ENCODE peak calls at places on chromosomes 1 and 21, in nine cellular contexts. K is endodermal cell; T is lung microvascular endothelial cell; R is CD8-positive, alpha-beta T cell; H is stimulated activated CD4-positive, alpha-beta T cell treated with anti-CD3 and anti-CD28 coated beads, Interleukin-4, amount 100 ng/mL, for 48 hours; C is NCI-H2171 treated with DMSO at 0.1 percent for 48 hours; B is OCI-M1; O is HS-27A; W is GM23338. S is an unnamed sample.

GRCh38 chr1:227897704-227898438 is 49.9 kb downstream of the WNT9A start:
- DNase-seq in H (no peak), W (no peak), R (peak), B (no peak), C (no peak), O (no peak), T (no peak), K (peak), S (no peak)

GRCh38 chr1:41241748-41242644 is at the start of gene SCMH1:
- DNase-seq in O (no peak), B (peak), K (peak), C (peak), R (peak), W (peak), T (peak), H (peak), S (peak)

GRCh38 chr1:156652992-156653355 is 11.1 kb downstream of the BCAN start:
- DNase-seq in C (no peak), T (no peak), K (no peak), H (no peak), O (no peak), W (no peak), R (no peak), B (no peak), S (no peak)

GRCh38 chr1:8903410-8903809 is 24.9 kb upstream of the ENO1 start:
- DNase-seq in K (no peak), O (no peak), H (no peak), C (no peak), W (no peak), R (no peak), B (no peak), T (peak), S (no peak)

GRCh38 chr1:63435136-63435535 is 67.7 kb downstream of the ALG6 start:
- DNase-seq in C (no peak), T (no peak), R (no peak), B (no peak), K (no peak), W (no peak), O (no peak), H (no peak), S (no peak)

GRCh38 chr1:69568435-69569280 is 936 bp downstream of the LRRC7 start:
- DNase-seq in H (no peak), T (peak), K (peak), R (no peak), O (no peak), B (peak), W (peak), C (peak), S (no peak)

GRCh38 chr1:37556712-37557196 is at the start of gene DNALI1:
- DNase-seq in W (peak), K (peak), C (no peak), O (no peak), T (peak), H (no peak), R (peak), B (peak), S (peak)

GRCh38 chr1:35558374-35559316 is 1.0 kb downstream of the NCDN start:
- DNase-seq in K (peak), O (no peak), C (peak), H (no peak), T (no peak), W (peak), R (peak), B (no peak), S (no peak)

GRCh38 chr1:111739222-111739983 is at the start of gene INKA2:
- DNase-seq in W (peak), T (peak), C (peak), O (no peak), H (peak), R (peak), K (peak), B (peak), S (peak)

GRCh38 chr21:31180256-31181088 is 142.2 kb upstream of the KRTAP19-8 start:
- DNase-seq in B (peak), T (peak), C (peak), O (peak), W (peak), H (no peak), R (peak), K (no peak), S (no peak)

GRCh38 chr1:51863384-51863783 is 15.1 kb downstream of the NRDC start:
- DNase-seq in H (no peak), K (no peak), O (no peak), W (no peak), R (no peak), C (no peak), B (no peak), T (no peak), S (no peak)

GRCh38 chr21:36815284-36815683 is 116.4 kb downstream of the SIM2 start:
- DNase-seq in O (no peak), K (no peak), H (no peak), R (no peak), C (no peak), T (no peak), B (no peak), W (no peak), S (no peak)

GRCh38 chr1:25194576-25195020 is 37.7 kb downstream of the SYF2 start:
- DNase-seq in R (no peak), H (no peak), C (peak), O (no peak), W (no peak), T (no peak), B (no peak), K (no peak), S (no peak)

GRCh38 chr1:26045712-26046312 is at the start of gene SLC30A2:
- DNase-seq in B (no peak), R (no peak), K (peak), T (no peak), W (peak), O (no peak), H (no peak), C (no peak), S (no peak)

GRCh38 chr1:161216945-161217712 is 2.0 kb downstream of the FCER1G start:
- DNase-seq in O (no peak), R (no peak), C (no peak), K (peak), B (peak), W (no peak), T (peak), H (no peak), S (no peak)

GRCh38 chr1:153602749-153603148 is 10.2 kb downstream of the S100A16 start:
- DNase-seq in C (no peak), H (no peak), R (no peak), W (no peak), O (no peak), B (no peak), K (no peak), T (no peak), S (no peak)

GRCh38 chr1:117794073-117794472 is 135.3 kb downstream of the GDAP2 start:
- DNase-seq in C (no peak), K (no peak), H (no peak), B (peak), W (no peak), T (no peak), O (no peak), R (no peak), S (no peak)

GRCh38 chr1:55313903-55314302 is 98.7 kb upstream of the USP24 start:
- DNase-seq in R (no peak), B (no peak), C (peak), O (no peak), K (no peak), W (no peak), H (no peak), T (peak), S (no peak)

GRCh38 chr1:64183985-64184440 is 19.4 kb upstream of the UBE2U start:
- DNase-seq in H (no peak), T (no peak), K (no peak), C (no peak), O (no peak), W (no peak), R (no peak), B (no peak), S (peak)

GRCh38 chr1:16960560-16961296 is 19.7 kb downstream of the MFAP2 start:
- DNase-seq in H (peak), B (peak), O (no peak), R (peak), W (peak), K (peak), C (peak), T (peak), S (peak)

GRCh38 chr21:40568756-40569155 is 278.2 kb downstream of the DSCAM start:
- DNase-seq in R (no peak), W (no peak), H (no peak), C (peak), B (no peak), T (no peak), K (no peak), O (no peak), S (no peak)

GRCh38 chr1:28466226-28466778 is 39.5 kb upstream of the RCC1 start:
- DNase-seq in R (no peak), T (no peak), H (no peak), K (no peak), C (no peak), B (no peak), O (no peak), W (no peak), S (no peak)

GRCh38 chr1:178341218-178341956 is 155.4 kb downstream of the CLEC20A start:
- DNase-seq in O (peak), K (peak), B (no peak), H (no peak), R (no peak), W (peak), C (no peak), T (peak), S (no peak)

GRCh38 chr1:155169541-155169940 is 3.6 kb downstream of the KRTCAP2 start:
- DNase-seq in B (no peak), O (no peak), R (no peak), W (no peak), H (no peak), C (no peak), T (no peak), K (peak), S (no peak)

GRCh38 chr1:53378061-53378460 is 50.2 kb upstream of the LRP8 start:
- DNase-seq in T (no peak), O (no peak), W (no peak), B (no peak), H (no peak), R (no peak), K (peak), C (no peak), S (no peak)

GRCh38 chr21:32423320-32423719 is 10.8 kb downstream of the EVA1C start:
- DNase-seq in B (no peak), K (no peak), O (peak), W (no peak), R (no peak), C (no peak), T (no peak), H (no peak), S (no peak)

GRCh38 chr1:229479660-229480399 is 28.3 kb downstream of the NUP133 start:
- DNase-seq in H (no peak), K (no peak), T (peak), C (no peak), O (no peak), B (peak), W (no peak), R (no peak), S (no peak)

GRCh38 chr21:35145626-35146236 is 96.6 kb upstream of the RUNX1 start:
- DNase-seq in H (no peak), K (no peak), C (no peak), T (no peak), W (no peak), R (no peak), O (no peak), B (no peak), S (no peak)

GRCh38 chr1:220045356-220046051 is 801 bp downstream of the EPRS1 start:
- DNase-seq in H (no peak), O (no peak), T (no peak), K (no peak), R (no peak), B (peak), W (no peak), C (peak), S (no peak)